ENCODE peak calls at places on chromosome 5, in six cellular contexts. M, Z, S, V, R and C are unnamed samples.

GRCh38 chr5:172380992-172381643 is 73.2 kb downstream of the SH3PXD2B start:
- DNase-seq in M (no peak), Z (no peak), S (no peak), V (no peak), R (peak), C (peak)

GRCh38 chr5:68154119-68154857 is 61.3 kb upstream of the PIK3R1 start:
- DNase-seq in M (no peak), Z (no peak), S (no peak), V (no peak), R (no peak), C (no peak)

GRCh38 chr5:14193496-14193895 is 50.4 kb downstream of the TRIO start:
- DNase-seq in M (no peak), Z (no peak), S (no peak), V (no peak), R (no peak), C (no peak)

GRCh38 chr5:169826618-169827017 is 153.7 kb downstream of the INSYN2B start:
- DNase-seq in M (no peak), Z (no peak), S (no peak), V (no peak), R (no peak), C (no peak)

GRCh38 chr5:55360190-55360589 is 52.4 kb downstream of the MTREX start:
- DNase-seq in M (no peak), Z (no peak), S (no peak), V (no peak), R (no peak), C (no peak)

GRCh38 chr5:61631438-61631941 is 299.4 kb downstream of the ZSWIM6 start:
- DNase-seq in M (no peak), Z (no peak), S (no peak), V (no peak), R (no peak), C (no peak)

GRCh38 chr5:127988149-127988755 is 95.3 kb upstream of the SLC12A2 start:
- DNase-seq in M (no peak), Z (peak), S (no peak), V (no peak), R (no peak), C (no peak)

GRCh38 chr5:147845618-147846017 is 14.1 kb upstream of the SPINK1 start:
- DNase-seq in M (no peak), Z (no peak), S (no peak), V (no peak), R (no peak), C (no peak)

GRCh38 chr5:132101385-132101880 is 27.8 kb downstream of the CSF2 start:
- DNase-seq in M (no peak), Z (no peak), S (no peak), V (no peak), R (no peak), C (no peak)

GRCh38 chr5:14901462-14902051 is 30.0 kb upstream of the ANKH start:
- DNase-seq in M (no peak), Z (no peak), S (no peak), V (no peak), R (no peak), C (no peak)

GRCh38 chr5:10374032-10374431 is 20.5 kb downstream of the MARCHF6 start:
- DNase-seq in M (no peak), Z (peak), S (no peak), V (no peak), R (no peak), C (no peak)

GRCh38 chr5:32909207-32909606 is 198.1 kb downstream of the NPR3 start:
- DNase-seq in M (no peak), Z (no peak), S (no peak), V (no peak), R (no peak), C (no peak)

GRCh38 chr5:159451197-159452052 is 121.1 kb upstream of the IL12B start:
- DNase-seq in M (no peak), Z (no peak), S (no peak), V (no peak), R (no peak), C (no peak)